ENCODE peak calls at places on chromosome 21, in four cellular contexts. E is heart right ventricle, U is tibial nerve, N is lower lobe of right lung. M is an unnamed sample. For H3K4me1, the result is how much of the 10 kb centered on the place peaks cover.

GRCh38 chr21:29075706-29076447 is 2.4 kb upstream of the CCT8 start:
- DNase-seq in U (no peak), N (no peak), E (no peak), M (no peak)

GRCh38 chr21:29130234-29130993 is at the start of gene MAP3K7CL:
- DNase-seq in U (peak), N (no peak), E (peak), M (peak)

GRCh38 chr21:27566521-27566920 is 599.6 kb upstream of the ADAMTS5 start:
- DNase-seq in N (no peak), U (no peak), E (no peak), M (no peak)

GRCh38 chr21:44574457-44575306 is 1.2 kb downstream of the KRTAP10-4 start:
- DNase-seq in N (peak), U (no peak), E (no peak), M (no peak)

GRCh38 chr21:42676799-42677198 is 23.4 kb downstream of the PDE9A start:
- DNase-seq in N (no peak), E (no peak), U (no peak), M (no peak)

GRCh38 chr21:42525676-42526378 is 12.2 kb downstream of the SLC37A1 start:
- DNase-seq in U (no peak), N (no peak), E (no peak), M (no peak)

GRCh38 chr21:43758132-43758619 is 17.9 kb downstream of the CSTB start:
- DNase-seq in E (no peak), U (peak), N (no peak), M (no peak)

GRCh38 chr21:38295997-38296764 is 39.4 kb downstream of the KCNJ15 start:
- DNase-seq in N (no peak), E (peak), U (no peak), M (no peak)

GRCh38 chr21:29473808-29474207 is 175.1 kb downstream of the BACH1 start:
- DNase-seq in N (no peak), E (no peak), U (no peak), M (no peak)

GRCh38 chr21:35885942-35886541 is 174.3 kb downstream of the SETD4 start:
- DNase-seq in N (no peak), U (no peak), E (no peak), M (no peak)

GRCh38 chr21:36504067-36505058 is 24.4 kb upstream of the CLDN14 start:
- DNase-seq in N (no peak), U (peak), E (peak), M (no peak)

GRCh38 chr21:31576428-31576827 is 83.1 kb upstream of the SOD1 start:
- DNase-seq in U (no peak), E (no peak), N (no peak), M (no peak)

GRCh38 chr21:43195131-43196021 is 26.6 kb downstream of the CRYAA start:
- DNase-seq in U (peak), N (no peak), E (peak), M (peak)

DNA sequence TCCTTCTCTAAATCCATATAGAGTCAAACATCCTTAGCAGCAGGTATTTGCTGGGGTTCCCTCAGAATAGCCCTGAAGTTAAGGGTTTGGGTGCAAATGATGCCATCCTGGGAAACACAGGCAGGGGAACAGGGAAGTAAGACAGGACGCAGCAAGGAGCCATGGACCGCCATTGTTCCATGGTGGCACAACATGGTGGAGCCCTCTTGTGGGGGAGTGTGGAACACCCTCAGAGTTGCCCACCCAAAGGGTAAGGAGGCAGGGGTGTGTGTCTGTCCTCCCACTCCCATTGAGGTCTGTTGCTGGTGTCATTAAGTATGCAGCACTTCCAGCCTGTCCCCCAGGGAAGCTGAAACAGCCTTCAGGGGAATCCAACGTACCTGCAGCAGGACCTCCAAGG is 20.4 kb upstream of the RCAN1 start:
- DNase-seq in N (no peak), E (no peak), U (no peak), M (no peak)
- TF ChIP-seq CTCF in N (peak), E (peak), U (no peak), M (peak)

DNA sequence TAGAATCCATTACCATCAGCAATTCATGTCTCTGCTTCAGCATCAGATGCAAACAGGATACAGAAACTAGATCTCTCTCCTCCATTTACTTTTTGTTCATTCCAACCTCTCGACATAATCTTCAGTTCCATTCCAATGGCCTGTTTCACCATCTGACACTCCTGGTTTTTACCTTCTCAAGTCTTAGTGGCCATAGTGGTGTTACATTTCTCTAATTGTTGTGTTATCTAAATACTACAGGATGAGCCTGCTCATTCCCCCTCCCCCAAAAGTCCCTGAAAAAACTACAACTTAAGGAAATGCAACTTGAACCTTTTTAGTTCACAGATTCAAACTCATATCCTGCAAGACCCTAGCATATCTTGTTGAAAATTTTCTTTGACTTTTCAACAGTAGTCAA is 4.0 kb downstream of the NRIP1 start:
- DNase-seq in U (no peak), E (no peak), N (no peak), M (no peak)
- H3K4me1 ChIP-seq in U (half or more), E (under half), N (half or more), M (half or more)

GRCh38 chr21:46021978-46022544 is 40.5 kb downstream of the COL6A1 start:
- DNase-seq in N (no peak), U (peak), E (no peak), M (no peak)
- TF ChIP-seq CTCF in N (no peak), U (no peak), E (no peak), M (no peak)

GRCh38 chr21:45617021-45617930 is 26.2 kb upstream of the PCBP3 start:
- DNase-seq in E (no peak), N (no peak), U (no peak), M (peak)

GRCh38 chr21:45615145-45615711 is 28.3 kb upstream of the PCBP3 start:
- DNase-seq in N (no peak), U (no peak), E (no peak), M (peak)

GRCh38 chr21:45620201-45620600 is 23.3 kb upstream of the PCBP3 start:
- DNase-seq in U (no peak), N (no peak), E (no peak), M (no peak)

GRCh38 chr21:45618846-45619485 is 24.6 kb upstream of the PCBP3 start:
- DNase-seq in E (no peak), N (no peak), U (no peak), M (peak)

GRCh38 chr21:45618287-45618686 is 25.2 kb upstream of the PCBP3 start:
- DNase-seq in U (no peak), E (no peak), N (no peak), M (peak)
- H3K4me1 ChIP-seq in U (under half), E (under half), N (under half), M (under half)

GRCh38 chr21:41419921-41420862 is 5.8 kb upstream of the MX1 start:
- DNase-seq in E (peak), U (peak), N (peak), M (no peak)

GRCh38 chr21:41418956-41419680 is 6.9 kb upstream of the MX1 start:
- DNase-seq in N (no peak), U (no peak), E (no peak), M (no peak)

GRCh38 chr21:41422546-41423372 is 3.3 kb upstream of the MX1 start:
- DNase-seq in E (no peak), U (no peak), N (no peak), M (no peak)

GRCh38 chr21:41418393-41418792 is 7.6 kb upstream of the MX1 start:
- DNase-seq in E (no peak), U (no peak), N (no peak), M (no peak)
- TF ChIP-seq CTCF in E (no peak), U (no peak), N (no peak), M (no peak)

GRCh38 chr21:25721987-25722386 is 12.7 kb downstream of the ATP5PF start:
- DNase-seq in N (no peak), E (no peak), U (no peak), M (no peak)

GRCh38 chr21:25717491-25718139 is 17.1 kb downstream of the ATP5PF start:
- DNase-seq in N (no peak), E (peak), U (no peak), M (no peak)

DNA sequence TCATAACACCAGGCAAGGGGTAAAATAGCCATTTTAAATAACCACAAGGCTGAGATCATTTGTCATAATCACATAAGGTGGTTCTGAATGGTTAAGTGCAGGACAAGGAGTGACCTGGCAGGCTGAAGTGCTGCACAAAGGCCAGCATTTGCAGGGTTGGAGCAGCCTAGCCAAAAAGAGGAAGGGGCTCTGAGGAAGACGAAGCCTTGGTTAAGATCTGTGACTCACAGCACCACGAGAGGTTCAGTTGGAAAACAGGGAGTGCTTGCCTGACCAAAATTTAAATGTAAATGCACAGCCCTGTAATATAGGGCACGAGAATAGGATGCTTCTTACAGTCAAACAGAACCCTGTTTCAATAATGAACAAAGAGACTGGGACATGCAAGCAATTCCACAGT is 12.1 kb downstream of the ATP5PF start:
- DNase-seq in E (no peak), U (no peak), N (no peak), M (no peak)
- H3K4me1 ChIP-seq in E (under half), U (under half), N (under half), M (under half)

GRCh38 chr21:32713726-32714125 is 14.1 kb downstream of the SYNJ1 start:
- DNase-seq in N (no peak), U (no peak), E (no peak), M (no peak)

GRCh38 chr21:32717851-32718316 is 9.9 kb downstream of the SYNJ1 start:
- DNase-seq in N (no peak), U (no peak), E (no peak), M (no peak)

GRCh38 chr21:32716486-32716885 is 11.3 kb downstream of the SYNJ1 start:
- DNase-seq in U (no peak), N (no peak), E (no peak), M (no peak)

GRCh38 chr21:32719085-32719484 is 8.7 kb downstream of the SYNJ1 start:
- DNase-seq in U (no peak), N (no peak), E (no peak), M (no peak)
- TF ChIP-seq CTCF in U (no peak), N (no peak), E (no peak), M (no peak)

DNA sequence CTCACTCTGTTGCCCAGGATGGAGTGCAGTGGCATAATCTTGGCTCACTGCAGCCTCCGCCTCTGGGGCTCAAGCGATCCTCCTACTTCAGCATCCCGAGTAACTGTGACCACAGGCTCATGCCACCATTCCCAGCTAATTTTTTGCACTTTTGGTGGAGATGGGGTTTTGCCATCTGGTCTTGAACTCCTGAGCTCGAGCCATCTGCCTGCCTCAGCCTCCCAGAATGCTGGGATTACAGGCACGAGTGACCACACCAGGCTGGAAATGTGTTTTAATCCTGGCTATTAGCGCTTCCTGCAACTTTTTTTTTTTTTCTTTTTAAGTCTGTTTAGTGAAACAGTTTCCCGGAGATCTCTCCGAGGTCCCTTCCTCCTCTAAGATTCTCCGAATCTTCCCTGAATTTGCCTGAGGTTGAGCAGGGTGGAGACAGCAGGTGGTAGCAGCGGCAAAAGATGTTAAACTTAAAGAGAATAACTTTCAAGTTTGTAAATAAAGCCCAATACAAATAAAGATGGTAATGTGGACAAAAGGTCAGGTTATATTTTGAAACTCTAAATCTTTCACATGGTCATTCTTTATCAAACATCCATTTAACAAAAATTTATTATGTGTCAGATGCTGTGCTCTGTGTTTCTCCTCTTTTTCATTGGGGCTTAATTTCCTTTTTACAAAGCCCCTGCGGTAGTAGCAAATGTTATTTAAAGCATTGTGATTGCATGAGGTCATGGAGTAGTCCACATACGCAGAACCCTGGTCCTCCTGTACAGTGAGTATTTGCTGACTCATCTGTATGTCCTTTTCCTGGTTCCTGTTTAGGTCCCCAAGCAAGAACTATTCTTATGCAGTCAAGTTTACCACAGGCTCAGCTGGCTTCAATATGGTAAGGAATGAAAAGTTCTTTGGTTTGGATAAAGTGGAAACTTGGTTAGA is 119.1 kb downstream of the ITSN1 start:
- DNase-seq in E (peak), U (peak), N (no peak), M (no peak)
- H3K4me1 ChIP-seq in E (under half), U (under half), N (under half), M (under half)

DNA sequence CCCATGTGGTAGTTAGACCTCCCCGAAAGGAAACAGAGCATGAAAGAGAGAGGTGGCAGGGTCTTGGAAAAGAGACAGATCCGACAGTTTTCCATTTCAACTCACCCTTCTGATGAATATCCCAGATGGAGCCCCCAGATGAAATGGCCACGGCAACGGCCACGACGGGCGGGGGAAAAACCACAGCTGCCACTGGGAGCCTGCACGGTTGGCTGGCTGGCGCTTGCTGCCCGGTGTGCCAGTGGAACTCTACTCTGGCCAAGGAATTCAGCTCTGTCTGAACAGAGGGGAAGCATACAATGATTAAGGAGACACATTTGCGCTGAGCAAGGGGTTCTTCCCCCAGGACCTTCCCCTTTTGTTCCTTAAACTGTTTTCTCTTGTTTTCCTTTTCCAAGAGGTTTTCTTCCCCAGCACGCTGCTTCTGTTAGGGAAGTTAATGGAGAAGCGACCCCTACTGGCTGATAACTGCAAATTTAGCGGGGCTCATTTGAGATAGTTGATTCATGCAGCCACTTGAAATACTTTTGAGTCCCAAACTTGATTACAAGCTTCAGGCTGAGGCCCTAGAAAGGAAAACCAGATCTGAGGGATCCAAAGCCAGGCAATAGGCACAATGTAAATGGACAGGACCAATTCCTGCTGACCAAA is 1122.5 kb downstream of the NCAM2 start:
- DNase-seq in E (no peak), U (no peak), N (no peak), M (no peak)
- TF ChIP-seq CTCF in E (no peak), U (no peak), N (no peak), M (peak)

M was measured in RWPE2.